ENCODE peak calls at places on chromosomes 13 and 19, in seven cellular contexts. One of them, this sample, is unnamed.

GRCh38 chr13:46531953-46532352 is 21.0 kb upstream of the LRCH1 start:
- DNase-seq in ovary: no peak
- DNase-seq in WTC11: no peak
- DNase-seq in H9: no peak
- DNase-seq in neural progenitor cell: no peak
- DNase-seq in kidney: no peak
- DNase-seq in DND-41: no peak
- DNase-seq in this sample: no peak

GRCh38 chr19:47023448-47023794 is 3.8 kb downstream of the NPAS1 start:
- DNase-seq in WTC11: no peak
- DNase-seq in neural progenitor cell: no peak
- DNase-seq in H9: no peak
- DNase-seq in DND-41: no peak
- DNase-seq in kidney: no peak
- DNase-seq in ovary: no peak
- DNase-seq in this sample: no peak

GRCh38 chr13:79307866-79308298 is 98.2 kb downstream of the RBM26 start:
- DNase-seq in DND-41: peak; percentile 9
- DNase-seq in WTC11: no peak
- DNase-seq in H9: peak; percentile 31
- DNase-seq in neural progenitor cell: peak; percentile 6
- DNase-seq in kidney: no peak
- DNase-seq in ovary: no peak
- DNase-seq in this sample: peak; percentile 25

GRCh38 chr19:13953021-13953531 is 767 bp downstream of the DCAF15 start:
- DNase-seq in H9: peak; percentile 50
- DNase-seq in kidney: peak; percentile 78
- DNase-seq in WTC11: peak; percentile 32
- DNase-seq in neural progenitor cell: peak; percentile 63
- DNase-seq in DND-41: no peak
- DNase-seq in ovary: no peak
- DNase-seq in this sample: peak; percentile 13

GRCh38 chr13:30510091-30510490 is 44.4 kb upstream of the HMGB1 start:
- DNase-seq in neural progenitor cell: no peak
- DNase-seq in kidney: no peak
- DNase-seq in WTC11: no peak
- DNase-seq in ovary: no peak
- DNase-seq in H9: no peak
- DNase-seq in DND-41: no peak
- DNase-seq in this sample: no peak

GRCh38 chr13:59970847-59971246 is 192.9 kb downstream of the DIAPH3 start:
- DNase-seq in H9: peak; percentile 45
- DNase-seq in neural progenitor cell: no peak
- DNase-seq in WTC11: peak; percentile 22
- DNase-seq in kidney: no peak
- DNase-seq in DND-41: no peak
- DNase-seq in ovary: no peak
- DNase-seq in this sample: no peak

GRCh38 chr13:67117010-67117550 is 113.1 kb downstream of the PCDH9 start:
- DNase-seq in kidney: no peak
- DNase-seq in neural progenitor cell: peak; percentile 64
- DNase-seq in H9: no peak
- DNase-seq in WTC11: no peak
- DNase-seq in DND-41: no peak
- DNase-seq in ovary: no peak
- DNase-seq in this sample: no peak

GRCh38 chr19:38733493-38734175 is 10.6 kb downstream of the CAPN12 start:
- DNase-seq in DND-41: no peak
- DNase-seq in neural progenitor cell: no peak
- DNase-seq in ovary: no peak
- DNase-seq in WTC11: no peak
- DNase-seq in kidney: peak; percentile 77
- DNase-seq in H9: peak; percentile 30
- DNase-seq in this sample: peak; percentile 36

GRCh38 chr13:43127827-43128226 is 104.4 kb downstream of the DNAJC15 start:
- DNase-seq in kidney: no peak
- DNase-seq in ovary: no peak
- DNase-seq in neural progenitor cell: no peak
- DNase-seq in WTC11: no peak
- DNase-seq in DND-41: no peak
- DNase-seq in H9: no peak
- DNase-seq in this sample: peak; percentile 15

GRCh38 chr13:88142653-88143052 is 471.5 kb downstream of the SLITRK5 start:
- DNase-seq in ovary: no peak
- DNase-seq in H9: no peak
- DNase-seq in kidney: no peak
- DNase-seq in neural progenitor cell: no peak
- DNase-seq in WTC11: no peak
- DNase-seq in DND-41: no peak
- DNase-seq in this sample: no peak

GRCh38 chr13:40966298-40966697 is 52.8 kb downstream of the ELF1 start:
- DNase-seq in neural progenitor cell: no peak
- DNase-seq in ovary: no peak
- DNase-seq in kidney: no peak
- DNase-seq in WTC11: no peak
- DNase-seq in H9: no peak
- DNase-seq in DND-41: no peak
- DNase-seq in this sample: no peak

GRCh38 chr13:32947886-32948285 is 68.3 kb upstream of the KL start:
- DNase-seq in ovary: no peak
- DNase-seq in kidney: no peak
- DNase-seq in WTC11: no peak
- DNase-seq in neural progenitor cell: peak; percentile 18
- DNase-seq in DND-41: no peak
- DNase-seq in H9: no peak
- DNase-seq in this sample: no peak

GRCh38 chr13:91184244-91184926 is 163.1 kb upstream of the MIR17HG start:
- DNase-seq in ovary: no peak
- DNase-seq in H9: no peak
- DNase-seq in kidney: no peak
- DNase-seq in DND-41: no peak
- DNase-seq in neural progenitor cell: no peak
- DNase-seq in WTC11: no peak
- DNase-seq in this sample: no peak

GRCh38 chr19:31354316-31354715 is 5.1 kb upstream of the TSHZ3 start:
- DNase-seq in kidney: no peak
- DNase-seq in H9: peak; percentile 39
- DNase-seq in ovary: no peak
- DNase-seq in WTC11: no peak
- DNase-seq in DND-41: no peak
- DNase-seq in neural progenitor cell: no peak
- DNase-seq in this sample: no peak

GRCh38 chr19:31355330-31356289 is 6.4 kb upstream of the TSHZ3 start:
- DNase-seq in kidney: no peak
- DNase-seq in WTC11: peak; percentile 47
- DNase-seq in DND-41: no peak
- DNase-seq in neural progenitor cell: peak; percentile 67
- DNase-seq in H9: peak; percentile 69
- DNase-seq in ovary: no peak
- DNase-seq in this sample: peak; percentile 26

GRCh38 chr19:31356587-31357314 is 7.5 kb upstream of the TSHZ3 start:
- DNase-seq in neural progenitor cell: peak; percentile 75
- DNase-seq in ovary: no peak
- DNase-seq in DND-41: no peak
- DNase-seq in WTC11: peak; percentile 84
- DNase-seq in kidney: no peak
- DNase-seq in H9: peak; percentile 77
- DNase-seq in this sample: peak; percentile 77

GRCh38 chr19:31354919-31355318 is 5.7 kb upstream of the TSHZ3 start:
- DNase-seq in H9: no peak
- DNase-seq in ovary: no peak
- DNase-seq in WTC11: no peak
- DNase-seq in neural progenitor cell: peak; percentile 28
- DNase-seq in DND-41: no peak
- DNase-seq in kidney: no peak
- DNase-seq in this sample: no peak

GRCh38 chr19:31357315-31357673 is 8.1 kb upstream of the TSHZ3 start:
- DNase-seq in H9: no peak
- DNase-seq in WTC11: no peak
- DNase-seq in ovary: no peak
- DNase-seq in kidney: no peak
- DNase-seq in neural progenitor cell: no peak
- DNase-seq in DND-41: no peak
- DNase-seq in this sample: no peak
- TF ChIP-seq CTCF in H9: peak; percentile 41
- TF ChIP-seq CTCF in WTC11: no peak
- TF ChIP-seq CTCF in ovary: no peak
- TF ChIP-seq CTCF in kidney: no peak
- TF ChIP-seq CTCF in neural progenitor cell: no peak
- TF ChIP-seq CTCF in DND-41: no peak
- TF ChIP-seq CTCF in this sample: no peak

DNA sequence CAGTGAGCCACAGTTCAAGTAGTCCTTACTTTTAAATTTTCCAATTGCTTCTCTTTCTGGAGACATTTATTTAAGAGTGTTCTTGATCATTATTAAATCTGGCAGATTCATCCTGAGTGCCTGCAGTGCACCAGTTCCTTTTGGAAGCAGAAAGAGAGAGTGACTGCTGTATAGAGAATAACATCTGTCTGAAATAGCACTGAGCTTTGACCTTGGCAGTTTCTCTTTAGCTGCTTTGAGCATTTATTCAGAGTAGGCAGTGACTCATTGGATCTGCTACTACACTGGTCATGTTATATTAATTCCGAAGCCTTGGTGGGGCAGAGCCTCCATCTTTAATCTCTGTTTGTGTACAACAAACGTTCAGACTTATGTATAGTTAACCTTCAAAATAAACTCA is 1373.7 kb downstream of the PCDH9 start:
- DNase-seq in WTC11: no peak
- DNase-seq in DND-41: no peak
- DNase-seq in ovary: no peak
- DNase-seq in neural progenitor cell: no peak
- DNase-seq in kidney: no peak
- DNase-seq in H9: no peak
- DNase-seq in this sample: no peak
- TF ChIP-seq CTCF in WTC11: no peak
- TF ChIP-seq CTCF in DND-41: no peak
- TF ChIP-seq CTCF in ovary: no peak
- TF ChIP-seq CTCF in neural progenitor cell: no peak
- TF ChIP-seq CTCF in kidney: no peak
- TF ChIP-seq CTCF in H9: no peak
- TF ChIP-seq CTCF in this sample: no peak

GRCh38 chr19:17419491-17420266 is at the start of gene MVB12A:
- DNase-seq in DND-41: peak; percentile 98
- DNase-seq in kidney: peak; percentile 99
- DNase-seq in ovary: peak; percentile 97
- DNase-seq in WTC11: peak; percentile 97
- DNase-seq in neural progenitor cell: peak; percentile 99
- DNase-seq in H9: peak; percentile 99
- DNase-seq in this sample: peak; percentile 97

GRCh38 chr19:17418710-17419109 is 1.1 kb upstream of the MVB12A start:
- DNase-seq in WTC11: no peak
- DNase-seq in DND-41: no peak
- DNase-seq in ovary: no peak
- DNase-seq in kidney: no peak
- DNase-seq in neural progenitor cell: no peak
- DNase-seq in H9: no peak
- DNase-seq in this sample: no peak

GRCh38 chr19:17421942-17422341 is 2.1 kb downstream of the MVB12A start:
- DNase-seq in DND-41: no peak
- DNase-seq in WTC11: no peak
- DNase-seq in ovary: no peak
- DNase-seq in neural progenitor cell: no peak
- DNase-seq in kidney: no peak
- DNase-seq in H9: no peak
- DNase-seq in this sample: no peak

GRCh38 chr19:17419154-17419490 is 725 bp upstream of the MVB12A start:
- DNase-seq in DND-41: no peak
- DNase-seq in kidney: no peak
- DNase-seq in ovary: no peak
- DNase-seq in WTC11: no peak
- DNase-seq in neural progenitor cell: no peak
- DNase-seq in H9: no peak
- DNase-seq in this sample: no peak

DNA sequence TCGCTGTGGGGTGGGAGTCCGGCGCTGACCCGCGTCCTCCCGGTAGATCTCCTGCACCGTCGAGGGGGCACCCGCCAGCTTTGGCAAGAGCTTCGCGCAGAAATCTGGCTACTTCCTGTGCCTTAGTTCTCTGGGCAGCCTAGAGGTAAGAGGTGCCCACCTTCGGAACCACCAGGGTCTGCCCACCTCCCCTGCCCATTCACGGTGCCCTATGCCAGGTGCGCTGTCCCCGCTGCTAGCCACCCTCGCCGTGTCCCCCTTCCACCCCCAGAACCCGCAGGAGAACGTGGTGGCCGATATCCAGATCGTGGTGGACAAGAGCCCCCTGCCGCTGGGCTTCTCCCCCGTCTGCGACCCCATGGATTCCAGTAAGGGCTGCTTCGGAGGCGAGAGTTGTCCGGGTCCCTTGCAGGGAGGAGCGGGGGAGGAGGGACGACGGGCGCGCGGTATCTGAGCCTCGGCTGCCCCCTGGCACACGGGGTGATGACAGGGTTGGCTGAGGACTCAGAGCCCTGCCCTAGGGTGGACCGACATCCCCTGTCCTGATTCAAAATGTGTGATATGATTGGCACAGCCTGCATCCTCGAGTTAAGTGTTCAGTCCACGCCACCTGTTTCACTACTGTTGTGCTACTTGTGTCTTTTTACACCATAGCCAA is 549 bp downstream of the MVB12A start:
- DNase-seq in WTC11: peak; percentile 59
- DNase-seq in H9: peak; percentile 59
- DNase-seq in neural progenitor cell: peak; percentile 77
- DNase-seq in ovary: peak; percentile 72
- DNase-seq in kidney: peak; percentile 87
- DNase-seq in DND-41: peak; percentile 16
- DNase-seq in this sample: peak; percentile 53
- TF ChIP-seq CTCF in WTC11: no peak
- TF ChIP-seq CTCF in H9: peak; percentile 37
- TF ChIP-seq CTCF in neural progenitor cell: peak; percentile 32
- TF ChIP-seq CTCF in ovary: peak; percentile 20
- TF ChIP-seq CTCF in kidney: no peak
- TF ChIP-seq CTCF in DND-41: no peak
- TF ChIP-seq CTCF in this sample: peak; percentile 27

GRCh38 chr13:42048323-42048624 is 174 bp upstream of the DGKH start:
- DNase-seq in DND-41: no peak
- DNase-seq in WTC11: no peak
- DNase-seq in H9: no peak
- DNase-seq in ovary: no peak
- DNase-seq in kidney: no peak
- DNase-seq in neural progenitor cell: no peak
- DNase-seq in this sample: peak; percentile 19

GRCh38 chr13:42049454-42049780 is 969 bp downstream of the DGKH start:
- DNase-seq in ovary: no peak
- DNase-seq in DND-41: no peak
- DNase-seq in neural progenitor cell: no peak
- DNase-seq in H9: no peak
- DNase-seq in WTC11: peak; percentile 22
- DNase-seq in kidney: no peak
- DNase-seq in this sample: peak; percentile 56

GRCh38 chr13:42046448-42046847 is 2.0 kb upstream of the DGKH start:
- DNase-seq in H9: no peak
- DNase-seq in ovary: no peak
- DNase-seq in DND-41: no peak
- DNase-seq in neural progenitor cell: no peak
- DNase-seq in WTC11: no peak
- DNase-seq in kidney: no peak
- DNase-seq in this sample: no peak

GRCh38 chr13:42047561-42048322 is 706 bp upstream of the DGKH start:
- DNase-seq in ovary: peak; percentile 48
- DNase-seq in WTC11: peak; percentile 57
- DNase-seq in DND-41: peak; percentile 45
- DNase-seq in H9: peak; percentile 59
- DNase-seq in neural progenitor cell: peak; percentile 79
- DNase-seq in kidney: peak; percentile 83
- DNase-seq in this sample: peak; percentile 66

GRCh38 chr13:42048625-42049453 is at the start of gene DGKH:
- DNase-seq in neural progenitor cell: peak; percentile 89
- DNase-seq in WTC11: peak; percentile 77
- DNase-seq in H9: peak; percentile 76
- DNase-seq in kidney: peak; percentile 93
- DNase-seq in ovary: peak; percentile 89
- DNase-seq in DND-41: peak; percentile 69
- DNase-seq in this sample: peak; percentile 59
- TF ChIP-seq CTCF in neural progenitor cell: peak; percentile 27
- TF ChIP-seq CTCF in WTC11: no peak
- TF ChIP-seq CTCF in H9: peak; percentile 15
- TF ChIP-seq CTCF in kidney: no peak
- TF ChIP-seq CTCF in ovary: peak; percentile 17
- TF ChIP-seq CTCF in DND-41: peak; percentile 2
- TF ChIP-seq CTCF in this sample: no peak

This sample was measured in activated CD8-positive, alpha-beta T cell treated with anti-CD3 and anti-CD28 coated beads for 36 hours.